ENCODE peak calls at places on chromosomes 13 and 19, in five cellular contexts. One of them, this sample, is unnamed.
A peak's percentile ranks its signal among the peaks of the same experiment; 100 is the strongest.

GRCh38 chr19:5695649-5696195 is 5.6 kb downstream of the RPL36 start:
- DNase-seq in stomach: no peak
- DNase-seq in heart right ventricle: no peak
- DNase-seq in neural crest cell: no peak
- DNase-seq in colonic mucosa: no peak
- DNase-seq in this sample: no peak

GRCh38 chr19:3573162-3573857 is 566 bp downstream of the HMG20B start:
- DNase-seq in stomach: peak; percentile 33
- DNase-seq in heart right ventricle: no peak
- DNase-seq in neural crest cell: no peak
- DNase-seq in colonic mucosa: peak; percentile 41
- DNase-seq in this sample: no peak

GRCh38 chr19:15286688-15287355 is 45.5 kb downstream of the BRD4 start:
- DNase-seq in stomach: no peak
- DNase-seq in heart right ventricle: no peak
- DNase-seq in neural crest cell: no peak
- DNase-seq in colonic mucosa: no peak
- DNase-seq in this sample: no peak

GRCh38 chr19:18848860-18849661 is 17.3 kb downstream of the UPF1 start:
- DNase-seq in stomach: no peak
- DNase-seq in heart right ventricle: peak; percentile 80
- DNase-seq in neural crest cell: no peak
- DNase-seq in colonic mucosa: peak; percentile 46
- DNase-seq in this sample: peak; percentile 61

GRCh38 chr19:29001006-29001921 is 211.7 kb downstream of the UQCRFS1 start:
- DNase-seq in stomach: no peak
- DNase-seq in heart right ventricle: no peak
- DNase-seq in neural crest cell: no peak
- DNase-seq in colonic mucosa: no peak
- DNase-seq in this sample: no peak

GRCh38 chr13:20824762-20825161 is 51.0 kb upstream of the EEF1AKMT1 start:
- DNase-seq in stomach: no peak
- DNase-seq in heart right ventricle: no peak
- DNase-seq in neural crest cell: no peak
- DNase-seq in colonic mucosa: no peak
- DNase-seq in this sample: no peak

GRCh38 chr19:50705422-50706019 is 14.1 kb downstream of the SHANK1 start:
- DNase-seq in stomach: no peak
- DNase-seq in heart right ventricle: no peak
- DNase-seq in neural crest cell: peak; percentile 39
- DNase-seq in colonic mucosa: no peak
- DNase-seq in this sample: no peak

GRCh38 chr13:50389726-50390125 is 374.5 kb downstream of the KCNRG start:
- DNase-seq in stomach: no peak
- DNase-seq in heart right ventricle: no peak
- DNase-seq in neural crest cell: no peak
- DNase-seq in colonic mucosa: no peak
- DNase-seq in this sample: no peak

GRCh38 chr19:51136891-51137551 is 5.1 kb upstream of the SIGLEC7 start:
- DNase-seq in stomach: no peak
- DNase-seq in heart right ventricle: peak; percentile 34
- DNase-seq in neural crest cell: no peak
- DNase-seq in colonic mucosa: no peak
- DNase-seq in this sample: no peak

GRCh38 chr19:48997972-48998371 is 4.3 kb downstream of the RUVBL2 start:
- DNase-seq in stomach: peak; percentile 56
- DNase-seq in heart right ventricle: no peak
- DNase-seq in neural crest cell: peak; percentile 74
- DNase-seq in colonic mucosa: peak; percentile 76
- DNase-seq in this sample: no peak

GRCh38 chr13:33761744-33762143 is 56.2 kb upstream of the RFC3 start:
- DNase-seq in stomach: no peak
- DNase-seq in heart right ventricle: no peak
- DNase-seq in neural crest cell: peak; percentile 36
- DNase-seq in colonic mucosa: no peak
- DNase-seq in this sample: peak; percentile 17

GRCh38 chr13:109273326-109273751 is 513.0 kb downstream of the IRS2 start:
- DNase-seq in stomach: no peak
- DNase-seq in heart right ventricle: no peak
- DNase-seq in neural crest cell: no peak
- DNase-seq in colonic mucosa: no peak
- DNase-seq in this sample: no peak

GRCh38 chr13:44904982-44905381 is 84.3 kb downstream of the NUFIP1 start:
- DNase-seq in stomach: peak; percentile 52
- DNase-seq in heart right ventricle: peak; percentile 13
- DNase-seq in neural crest cell: no peak
- DNase-seq in colonic mucosa: peak; percentile 39
- DNase-seq in this sample: peak; percentile 50

GRCh38 chr19:47494729-47495128 is 10.7 kb upstream of the KPTN start:
- DNase-seq in stomach: no peak
- DNase-seq in heart right ventricle: no peak
- DNase-seq in neural crest cell: no peak
- DNase-seq in colonic mucosa: peak; percentile 44
- DNase-seq in this sample: no peak

GRCh38 chr13:60765700-60766411 is 368.8 kb downstream of the TDRD3 start:
- DNase-seq in stomach: no peak
- DNase-seq in heart right ventricle: no peak
- DNase-seq in neural crest cell: no peak
- DNase-seq in colonic mucosa: no peak
- DNase-seq in this sample: peak; percentile 38

GRCh38 chr13:57311009-57311586 is 144.1 kb downstream of the PRR20E start:
- DNase-seq in stomach: no peak
- DNase-seq in heart right ventricle: no peak
- DNase-seq in neural crest cell: no peak
- DNase-seq in colonic mucosa: no peak
- DNase-seq in this sample: no peak

GRCh38 chr19:18785179-18786124 is 5.7 kb downstream of the COMP start:
- DNase-seq in stomach: peak; percentile 82
- DNase-seq in heart right ventricle: peak; percentile 53
- DNase-seq in neural crest cell: peak; percentile 80
- DNase-seq in colonic mucosa: peak; percentile 94
- DNase-seq in this sample: peak; percentile 40

GRCh38 chr13:23753523-23753922 is 135.7 kb downstream of the MIPEP start:
- DNase-seq in stomach: no peak
- DNase-seq in heart right ventricle: no peak
- DNase-seq in neural crest cell: no peak
- DNase-seq in colonic mucosa: no peak
- DNase-seq in this sample: peak; percentile 47

DNA sequence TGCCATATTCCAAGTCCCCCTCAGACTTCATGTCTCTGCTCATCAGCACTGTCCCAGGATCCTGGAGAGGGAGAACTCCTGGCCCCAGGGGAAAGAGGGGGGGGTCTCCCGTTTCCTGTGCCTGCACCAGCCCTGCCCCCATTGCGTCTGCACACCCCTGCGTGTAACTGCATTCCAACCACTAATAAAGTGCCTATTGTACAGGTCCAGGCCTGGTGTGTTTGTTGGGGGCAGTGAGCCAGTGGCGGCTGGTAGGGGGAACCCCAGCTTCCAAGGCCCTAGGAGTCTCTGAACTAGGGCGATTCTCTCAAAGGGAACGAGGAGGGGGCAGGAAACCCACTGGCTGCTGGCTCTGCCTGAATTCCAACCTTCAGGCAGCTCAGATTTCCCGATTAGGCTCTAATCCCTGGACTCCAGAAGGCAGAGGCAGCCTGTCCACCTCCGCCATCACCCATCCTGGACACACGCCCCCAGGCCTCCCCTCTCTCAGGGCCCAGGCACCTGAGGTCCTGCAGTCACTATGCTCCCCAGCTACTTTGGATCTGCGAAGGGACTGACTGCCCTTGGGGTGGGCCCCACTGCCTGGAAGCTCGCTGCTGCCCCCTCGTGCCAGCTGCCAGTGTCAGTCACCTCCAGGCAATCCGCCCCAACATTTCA is 9.7 kb upstream of the ILF3 start:
- DNase-seq in stomach: peak; percentile 87
- DNase-seq in heart right ventricle: peak; percentile 90
- DNase-seq in neural crest cell: peak; percentile 87
- DNase-seq in colonic mucosa: peak; percentile 87
- DNase-seq in this sample: peak; percentile 84
- TF ChIP-seq CTCF in stomach: peak; percentile 75
- TF ChIP-seq CTCF in heart right ventricle: peak; percentile 94
- TF ChIP-seq CTCF in neural crest cell: peak; percentile 85
- TF ChIP-seq CTCF in colonic mucosa: peak; percentile 80
- TF ChIP-seq CTCF in this sample: peak; percentile 94

GRCh38 chr13:101795025-101795424 is 342.6 kb downstream of the ITGBL1 start:
- DNase-seq in stomach: no peak
- DNase-seq in heart right ventricle: no peak
- DNase-seq in neural crest cell: no peak
- DNase-seq in colonic mucosa: no peak
- DNase-seq in this sample: no peak
- TF ChIP-seq CTCF in stomach: no peak
- TF ChIP-seq CTCF in heart right ventricle: no peak
- TF ChIP-seq CTCF in neural crest cell: no peak
- TF ChIP-seq CTCF in colonic mucosa: no peak
- TF ChIP-seq CTCF in this sample: no peak

DNA sequence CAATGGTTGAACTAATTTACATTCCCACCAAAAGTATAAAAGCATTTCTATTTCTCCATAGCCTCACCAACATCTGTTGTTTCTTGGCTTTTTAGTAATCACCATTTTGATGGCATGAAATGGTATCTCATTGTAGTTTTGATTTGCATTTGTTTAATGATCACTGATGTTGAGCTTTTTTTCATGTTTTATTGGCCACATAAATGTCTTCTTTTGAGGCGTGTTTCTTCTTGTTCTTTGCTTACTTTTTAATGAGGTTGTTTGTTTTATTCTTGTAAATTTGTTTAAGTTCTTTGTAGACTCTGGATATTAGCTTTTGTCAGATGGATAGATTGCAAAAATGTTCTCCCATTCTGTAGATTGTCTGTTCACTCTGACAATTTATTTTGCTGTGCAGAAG is 28.2 kb downstream of the ZNF714 start:
- DNase-seq in stomach: no peak
- DNase-seq in heart right ventricle: no peak
- DNase-seq in neural crest cell: no peak
- DNase-seq in colonic mucosa: no peak
- DNase-seq in this sample: no peak
- TF ChIP-seq CTCF in stomach: no peak
- TF ChIP-seq CTCF in heart right ventricle: no peak
- TF ChIP-seq CTCF in neural crest cell: no peak
- TF ChIP-seq CTCF in colonic mucosa: no peak
- TF ChIP-seq CTCF in this sample: no peak

GRCh38 chr13:36818483-36819063 is 449 bp upstream of the RFXAP start:
- DNase-seq in stomach: no peak
- DNase-seq in heart right ventricle: no peak
- DNase-seq in neural crest cell: no peak
- DNase-seq in colonic mucosa: no peak
- DNase-seq in this sample: no peak

GRCh38 chr13:36817996-36818395 is 1.0 kb upstream of the RFXAP start:
- DNase-seq in stomach: no peak
- DNase-seq in heart right ventricle: no peak
- DNase-seq in neural crest cell: no peak
- DNase-seq in colonic mucosa: no peak
- DNase-seq in this sample: no peak

GRCh38 chr13:36820222-36820621 is 1.2 kb downstream of the RFXAP start:
- DNase-seq in stomach: no peak
- DNase-seq in heart right ventricle: no peak
- DNase-seq in neural crest cell: no peak
- DNase-seq in colonic mucosa: no peak
- DNase-seq in this sample: no peak

GRCh38 chr13:36819811-36820140 is 754 bp downstream of the RFXAP start:
- DNase-seq in stomach: no peak
- DNase-seq in heart right ventricle: peak; percentile 10
- DNase-seq in neural crest cell: no peak
- DNase-seq in colonic mucosa: no peak
- DNase-seq in this sample: peak; percentile 15

GRCh38 chr13:36819064-36819810 is at the start of gene RFXAP:
- DNase-seq in stomach: peak; percentile 93
- DNase-seq in heart right ventricle: peak; percentile 88
- DNase-seq in neural crest cell: peak; percentile 90
- DNase-seq in colonic mucosa: peak; percentile 91
- DNase-seq in this sample: peak; percentile 81
- TF ChIP-seq CTCF in stomach: peak; percentile 21
- TF ChIP-seq CTCF in heart right ventricle: peak; percentile 16
- TF ChIP-seq CTCF in neural crest cell: no peak
- TF ChIP-seq CTCF in colonic mucosa: no peak
- TF ChIP-seq CTCF in this sample: no peak

DNA sequence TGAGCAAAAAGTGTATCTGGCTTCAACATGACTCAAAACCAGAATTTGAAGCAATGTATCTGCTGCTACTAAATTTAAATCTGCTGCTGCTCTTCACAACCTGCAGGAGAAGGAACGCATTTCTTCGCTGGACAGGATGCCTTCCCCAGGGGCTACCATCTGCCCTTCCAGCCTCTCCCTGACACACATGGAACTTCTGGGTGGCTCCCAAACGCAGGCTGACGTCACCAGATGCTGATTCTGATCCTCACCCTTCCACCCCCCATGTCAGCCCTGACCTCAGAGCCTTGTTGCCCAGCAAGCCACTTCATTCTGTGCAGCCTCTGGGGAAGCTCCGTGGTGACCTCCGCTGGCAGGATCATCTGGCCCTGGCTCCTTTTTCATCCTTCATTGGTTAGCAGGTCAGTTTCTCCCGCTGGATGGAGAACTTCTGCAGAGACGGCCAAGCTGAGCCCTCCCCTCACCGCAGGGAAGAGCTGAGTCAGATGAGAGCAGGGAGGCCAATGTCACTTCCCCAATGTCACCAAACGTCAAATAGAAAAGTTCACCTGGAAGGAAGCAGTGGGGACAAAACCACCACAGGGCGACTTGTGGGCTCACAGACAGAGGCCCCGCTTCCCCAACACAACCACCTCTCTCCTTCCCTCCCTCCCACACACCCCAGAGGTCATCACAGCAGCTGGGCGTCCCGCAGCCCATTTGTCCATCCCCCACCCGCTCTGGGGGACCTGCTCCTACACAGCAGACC is 14.0 kb upstream of the RAB20 start:
- DNase-seq in stomach: peak; percentile 49
- DNase-seq in heart right ventricle: peak; percentile 33
- DNase-seq in neural crest cell: no peak
- DNase-seq in colonic mucosa: no peak
- DNase-seq in this sample: no peak
- TF ChIP-seq CTCF in stomach: no peak
- TF ChIP-seq CTCF in heart right ventricle: peak; percentile 18
- TF ChIP-seq CTCF in neural crest cell: no peak
- TF ChIP-seq CTCF in colonic mucosa: no peak
- TF ChIP-seq CTCF in this sample: no peak

This sample was measured in prostate gland.